ENCODE peak calls at places on chromosomes 5 and 9, in four cellular contexts. O is endodermal cell, P is progenitor cell of endocrine pancreas, M is choroid plexus epithelial cell. X is an unnamed sample.

GRCh38 chr5:81194633-81195333 is 38.3 kb upstream of the CKMT2 start:
- DNase-seq in O (peak), P (peak), M (peak), X (peak)

GRCh38 chr5:9686211-9686610 is 56.1 kb upstream of the TAS2R1 start:
- DNase-seq in O (no peak), P (no peak), M (peak), X (no peak)

GRCh38 chr9:117535439-117535838 is 120.6 kb upstream of the ASTN2 start:
- DNase-seq in O (peak), P (no peak), M (no peak), X (no peak)

GRCh38 chr9:13431137-13431536 is 151.6 kb upstream of the MPDZ start:
- DNase-seq in O (no peak), P (no peak), M (no peak), X (no peak)

GRCh38 chr5:14071433-14071832 is 71.7 kb upstream of the TRIO start:
- DNase-seq in O (no peak), P (no peak), M (no peak), X (no peak)

GRCh38 chr9:89080193-89080592 is 88.9 kb downstream of the S1PR3 start:
- DNase-seq in O (no peak), P (no peak), M (no peak), X (no peak)

GRCh38 chr5:84724683-84725082 is 340.0 kb upstream of the EDIL3 start:
- DNase-seq in O (no peak), P (no peak), M (peak), X (no peak)

GRCh38 chr9:120868339-120868675 is 8.7 kb downstream of the PHF19 start:
- DNase-seq in O (no peak), P (no peak), M (peak), X (no peak)

GRCh38 chr9:137435980-137436760 is 5.0 kb downstream of the ENTPD8 start:
- DNase-seq in O (no peak), P (peak), M (peak), X (peak)

GRCh38 chr9:133701981-133702797 is 36.0 kb downstream of the SARDH start:
- DNase-seq in O (no peak), P (no peak), M (peak), X (no peak)

GRCh38 chr5:107449369-107449768 is 221.4 kb downstream of the EFNA5 start:
- DNase-seq in O (no peak), P (no peak), M (no peak), X (no peak)

GRCh38 chr5:57857696-57858095 is 375.1 kb upstream of the ACTBL2 start:
- DNase-seq in O (no peak), P (no peak), M (no peak), X (no peak)

GRCh38 chr9:124212381-124213050 is 45.2 kb upstream of the NEK6 start:
- DNase-seq in O (peak), P (no peak), M (peak), X (no peak)

GRCh38 chr5:149274964-149275363 is 3.3 kb downstream of the AFAP1L1 start:
- DNase-seq in O (no peak), P (no peak), M (no peak), X (no peak)

GRCh38 chr5:104635216-104635615 is 1072.6 kb upstream of the NUDT12 start:
- DNase-seq in O (no peak), P (no peak), M (peak), X (no peak)

GRCh38 chr5:83397658-83398057 is 73.9 kb upstream of the VCAN start:
- DNase-seq in O (no peak), P (no peak), M (no peak), X (no peak)
- TF ChIP-seq CTCF in O (no peak), P (no peak), M (no peak), X (no peak)

GRCh38 chr9:122349201-122349600 is 21.6 kb upstream of the PTGS1 start:
- DNase-seq in O (no peak), P (no peak), M (no peak), X (no peak)

GRCh38 chr9:122348288-122348777 is 22.5 kb upstream of the PTGS1 start:
- DNase-seq in O (peak), P (no peak), M (no peak), X (no peak)

GRCh38 chr9:122348791-122349190 is 22.0 kb upstream of the PTGS1 start:
- DNase-seq in O (no peak), P (no peak), M (no peak), X (no peak)

GRCh38 chr9:122346478-122347347 is 24.1 kb upstream of the PTGS1 start:
- DNase-seq in O (peak), P (peak), M (peak), X (peak)

DNA sequence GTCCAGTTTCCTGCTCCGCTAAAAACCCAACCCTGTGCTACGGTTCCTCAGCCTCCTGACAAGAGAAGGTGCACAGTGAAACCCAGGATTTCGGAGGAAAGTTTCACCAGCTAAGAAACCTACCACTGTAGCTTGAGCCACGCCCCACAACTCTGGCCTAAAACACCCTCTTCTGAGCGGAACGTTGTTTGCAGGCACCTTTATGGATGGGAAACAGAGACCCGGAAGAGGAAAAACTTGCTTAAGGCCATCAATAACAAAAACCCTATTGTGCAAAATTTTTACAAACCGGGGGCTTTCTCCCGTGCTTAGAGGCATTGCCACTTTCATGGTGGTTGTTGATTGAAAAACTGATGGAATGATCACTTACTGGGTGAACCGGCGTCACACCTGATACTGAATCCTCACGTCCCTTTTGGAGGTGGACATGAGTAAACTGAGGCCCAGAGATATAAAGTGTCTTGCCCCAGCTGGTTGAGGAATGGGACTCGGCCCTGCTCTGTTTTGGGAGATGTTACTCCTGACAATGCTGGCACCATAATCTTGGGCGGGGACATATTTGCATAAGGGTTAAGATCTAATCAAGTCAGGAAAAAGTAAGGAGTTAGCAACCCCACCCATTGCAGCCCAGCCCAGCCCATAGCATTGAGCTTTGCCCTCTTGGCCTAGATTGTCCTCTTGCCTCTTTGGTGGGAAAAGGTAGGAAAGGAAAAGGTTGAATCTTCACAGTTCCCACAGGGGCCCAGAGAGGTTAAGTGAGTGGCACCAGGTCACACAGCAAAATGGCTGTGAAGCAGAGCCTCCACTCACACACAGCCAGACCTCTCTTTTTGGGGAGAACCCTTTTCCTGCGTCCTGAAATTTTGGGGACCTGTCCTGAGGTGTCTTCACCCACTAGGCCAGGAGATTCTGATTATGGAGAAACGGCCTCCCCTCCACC is 23.2 kb upstream of the PTGS1 start:
- DNase-seq in O (peak), P (no peak), M (peak), X (peak)
- TF ChIP-seq CTCF in O (no peak), P (no peak), M (peak), X (no peak)

GRCh38 chr9:127786773-127787123 is 914 bp downstream of the CDK9 start:
- DNase-seq in O (no peak), P (no peak), M (peak), X (no peak)
- TF ChIP-seq CTCF in O (peak), P (peak), M (peak), X (no peak)

GRCh38 chr5:132103380-132103951 is 29.9 kb downstream of the CSF2 start:
- DNase-seq in O (no peak), P (no peak), M (peak), X (peak)
- TF ChIP-seq CTCF in O (no peak), P (no peak), M (no peak), X (no peak)

GRCh38 chr5:139193928-139194327 is 4.2 kb downstream of the SIL1 start:
- DNase-seq in O (peak), P (no peak), M (peak), X (no peak)
- TF ChIP-seq CTCF in O (peak), P (peak), M (peak), X (peak)

GRCh38 chr5:39074009-39074886 is at the start of gene RICTOR:
- DNase-seq in O (peak), P (peak), M (peak), X (peak)

GRCh38 chr5:39076101-39076756 is 2.0 kb upstream of the RICTOR start:
- DNase-seq in O (no peak), P (no peak), M (no peak), X (no peak)

GRCh38 chr5:39073759-39074008 is 515 bp downstream of the RICTOR start:
- DNase-seq in O (no peak), P (peak), M (no peak), X (no peak)

GRCh38 chr5:39076757-39077475 is 2.7 kb upstream of the RICTOR start:
- DNase-seq in O (no peak), P (no peak), M (peak), X (no peak)

DNA sequence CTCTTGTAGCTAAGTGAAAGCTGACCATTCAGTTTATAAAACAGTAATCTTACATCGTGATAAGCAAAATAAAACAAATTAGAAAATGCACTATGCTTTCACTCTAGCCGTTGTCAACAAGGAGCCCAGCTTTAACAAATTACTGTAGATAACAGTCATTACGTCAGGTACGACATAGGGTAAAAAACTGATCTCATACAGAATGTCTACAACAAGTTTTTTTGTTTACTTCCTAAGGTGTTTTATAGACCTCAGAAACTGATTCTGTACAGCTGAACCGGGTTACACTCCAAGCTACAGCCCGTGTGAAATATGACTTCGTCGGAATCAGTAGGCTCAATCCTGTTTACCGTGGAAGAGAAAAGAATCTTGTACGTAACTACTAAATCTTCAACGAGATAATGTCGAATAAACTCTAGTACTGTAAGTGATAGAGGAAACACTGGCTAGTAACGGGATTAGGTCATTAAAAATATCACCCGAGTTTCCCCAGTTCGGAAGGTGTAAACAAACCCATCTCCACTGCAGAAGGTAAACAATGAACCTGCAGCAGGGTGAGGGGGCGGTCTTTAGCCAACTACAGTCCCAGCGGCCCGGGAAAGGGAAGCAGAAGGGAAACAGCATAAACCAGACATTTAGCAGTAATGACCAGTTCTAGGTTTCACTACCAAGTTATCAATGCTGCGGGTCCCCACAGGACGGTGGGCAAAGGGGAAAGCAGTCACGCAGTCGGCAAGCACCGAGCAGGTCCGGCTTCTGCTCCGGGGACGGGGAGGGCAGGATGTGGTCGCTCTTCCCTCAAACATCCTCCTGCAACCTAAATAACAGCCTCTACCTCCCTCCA is 1.1 kb downstream of the RICTOR start:
- DNase-seq in O (peak), P (peak), M (peak), X (peak)
- TF ChIP-seq CTCF in O (no peak), P (no peak), M (no peak), X (no peak)

GRCh38 chr5:170809551-170809950 is 26.0 kb downstream of the GABRP start:
- DNase-seq in O (peak), P (no peak), M (peak), X (no peak)
- TF ChIP-seq CTCF in O (peak), P (peak), M (peak), X (peak)

GRCh38 chr5:60700347-60700815 is 415 bp upstream of the DEPDC1B start:
- DNase-seq in O (no peak), P (no peak), M (peak), X (no peak)

GRCh38 chr5:60698316-60698715 is 1.6 kb downstream of the DEPDC1B start:
- DNase-seq in O (no peak), P (no peak), M (no peak), X (no peak)

GRCh38 chr5:60701317-60701988 is 1.5 kb upstream of the DEPDC1B start:
- DNase-seq in O (no peak), P (no peak), M (no peak), X (peak)

GRCh38 chr5:60703944-60704343 is 4.0 kb upstream of the DEPDC1B start:
- DNase-seq in O (no peak), P (no peak), M (no peak), X (peak)

DNA sequence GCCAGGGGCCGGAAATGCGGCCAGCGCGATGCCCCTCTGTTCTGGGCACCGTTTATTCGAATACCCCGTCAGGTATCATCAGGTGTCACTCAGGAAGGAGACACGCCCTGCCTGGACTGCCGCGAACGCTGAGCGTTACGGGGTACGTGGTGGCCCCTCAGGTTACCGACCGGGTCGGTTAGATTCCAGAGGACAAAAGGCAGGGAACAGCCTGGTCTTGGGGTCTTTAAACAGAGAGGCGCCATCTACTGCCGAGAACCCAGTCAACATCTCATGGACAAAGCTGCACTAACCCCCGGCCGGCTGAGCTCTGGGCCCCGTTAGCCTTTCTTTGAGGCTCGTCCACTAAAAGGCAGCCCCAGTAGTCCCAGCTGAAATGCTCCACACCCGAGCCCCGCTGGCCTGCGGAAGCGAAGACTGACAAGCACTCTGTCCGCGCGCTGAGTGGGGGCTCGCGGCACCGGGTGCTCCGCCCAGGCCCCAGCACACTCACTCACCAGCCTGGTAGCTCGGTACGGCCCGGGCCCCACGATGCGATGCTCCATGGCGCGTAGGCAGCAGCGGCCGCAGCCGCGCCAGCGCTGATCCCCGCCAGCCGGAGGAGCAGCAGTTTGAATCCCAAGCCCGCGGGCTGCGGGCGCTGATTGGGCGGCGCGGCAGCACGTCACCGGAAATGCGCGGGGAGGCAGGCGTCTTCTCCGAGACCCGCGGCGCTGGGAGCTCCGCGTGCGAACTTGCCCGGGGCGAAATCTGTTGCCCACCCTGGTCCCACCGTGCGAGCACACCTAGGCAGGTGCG is at the start of gene DEPDC1B:
- DNase-seq in O (peak), P (peak), M (peak), X (peak)
- TF ChIP-seq CTCF in O (peak), P (peak), M (peak), X (no peak)

GRCh38 chr9:110935829-110936228 is 102.4 kb downstream of the LPAR1 start:
- DNase-seq in O (no peak), P (no peak), M (no peak), X (no peak)
- TF ChIP-seq CTCF in O (no peak), P (no peak), M (no peak), X (no peak)

X was measured in Calu3.